ENCODE peak calls at places on chromosome 20, in eight cellular contexts. G is fibroblast of lung, T is GM23338, U is cardiac muscle cell, Z is brain microvascular endothelial cell, V is right lobe of liver, Y is HFFc6, W is GM13977. J is an unnamed sample.

GRCh38 chr20:35120012-35120701 is 27.0 kb downstream of the EDEM2 start:
- DNase-seq in Z (peak; percentile 96), U (peak; percentile 94), V (no peak), W (no peak), Y (peak; percentile 68), G (peak; percentile 61), T (no peak), J (no peak)

GRCh38 chr20:49394264-49394663 is 88.2 kb downstream of the KCNB1 start:
- DNase-seq in G (no peak), U (peak; percentile 15), Y (no peak), T (no peak), V (no peak), W (no peak), Z (peak; percentile 12), J (no peak)

GRCh38 chr20:36777152-36777551 is 3.6 kb upstream of the DSN1 start:
- DNase-seq in Y (no peak), U (no peak), G (no peak), V (no peak), Z (no peak), W (no peak), T (no peak), J (no peak)

GRCh38 chr20:1390552-1391403 is 2.1 kb downstream of the FKBP1A start:
- DNase-seq in U (no peak), G (no peak), V (no peak), W (no peak), Z (no peak), Y (no peak), T (no peak), J (no peak)

GRCh38 chr20:38893056-38893455 is 33.2 kb upstream of the FAM83D start:
- DNase-seq in W (peak; percentile 56), Y (no peak), T (no peak), V (no peak), Z (no peak), U (no peak), G (no peak), J (peak; percentile 54)

GRCh38 chr20:49343246-49343645 is 65.4 kb upstream of the ZNFX1 start:
- DNase-seq in V (no peak), U (no peak), Y (no peak), W (no peak), T (no peak), G (no peak), Z (no peak), J (no peak)

GRCh38 chr20:25543068-25543467 is 42.3 kb downstream of the NINL start:
- DNase-seq in G (peak; percentile 61), T (no peak), V (no peak), W (no peak), Z (peak; percentile 47), Y (peak; percentile 46), U (peak; percentile 56), J (no peak)

GRCh38 chr20:62782893-62783278 is 13.4 kb upstream of the MRGBP start:
- DNase-seq in G (no peak), V (peak; percentile 55), Z (no peak), T (no peak), U (peak; percentile 43), Y (no peak), W (no peak), J (no peak)

GRCh38 chr20:56439784-56440291 is 27.8 kb downstream of the CASS4 start:
- DNase-seq in Z (peak; percentile 96), G (peak; percentile 93), U (peak; percentile 99), W (no peak), T (no peak), V (no peak), Y (peak; percentile 98), J (no peak)

GRCh38 chr20:16573011-16573965 is at the start of gene KIF16B:
- DNase-seq in V (peak; percentile 95), U (peak; percentile 95), G (peak; percentile 86), Y (no peak), T (peak; percentile 93), Z (peak; percentile 79), W (peak; percentile 72), J (peak; percentile 88)
- TF ChIP-seq CTCF in V (no peak), U (peak; percentile 11), G (no peak), Y (no peak), T (peak; percentile 2), Z (no peak), W (no peak), J (no peak)

GRCh38 chr20:50903353-50904051 is 27.7 kb downstream of the ADNP start:
- DNase-seq in G (no peak), Y (no peak), Z (no peak), T (no peak), V (no peak), U (no peak), W (no peak), J (no peak)

GRCh38 chr20:50909413-50909812 is 21.8 kb downstream of the ADNP start:
- DNase-seq in U (no peak), G (no peak), Z (no peak), Y (no peak), V (no peak), T (no peak), W (no peak), J (no peak)

GRCh38 chr20:50901301-50901700 is 29.9 kb downstream of the ADNP start:
- DNase-seq in T (no peak), Z (no peak), G (no peak), Y (no peak), V (no peak), W (no peak), U (no peak), J (no peak)

GRCh38 chr20:50900261-50900660 is 31.0 kb downstream of the ADNP start:
- DNase-seq in G (no peak), V (no peak), Y (no peak), T (no peak), U (no peak), W (no peak), Z (no peak), J (no peak)

DNA sequence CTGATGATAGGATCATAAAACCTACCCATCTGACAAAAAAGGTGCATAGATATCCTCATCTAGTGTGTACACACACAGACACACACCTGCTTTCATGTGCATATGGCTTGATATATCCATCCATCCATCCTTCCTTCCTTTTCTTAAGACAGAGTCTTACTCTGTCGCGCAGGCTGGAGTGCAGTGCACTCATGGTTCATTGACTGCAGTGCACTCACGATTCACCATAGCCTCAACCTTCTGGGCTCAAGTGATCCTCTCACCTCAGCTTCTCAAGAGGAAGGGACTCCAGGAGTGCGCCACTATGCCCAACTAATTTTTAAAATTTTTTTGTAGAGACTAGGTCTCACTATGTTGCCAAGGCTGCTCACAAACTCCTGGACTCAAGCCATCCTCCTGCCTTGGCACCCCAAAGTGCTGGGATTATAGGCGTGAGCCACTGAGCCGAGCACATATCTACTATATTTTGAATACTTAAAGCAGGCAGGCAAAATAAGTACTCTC is 27.1 kb downstream of the ADNP start:
- DNase-seq in Z (no peak), Y (no peak), W (no peak), U (no peak), T (no peak), V (no peak), G (no peak), J (no peak)
- TF ChIP-seq CTCF in Z (no peak), Y (no peak), W (no peak), U (no peak), T (no peak), V (no peak), G (no peak), J (no peak)

DNA sequence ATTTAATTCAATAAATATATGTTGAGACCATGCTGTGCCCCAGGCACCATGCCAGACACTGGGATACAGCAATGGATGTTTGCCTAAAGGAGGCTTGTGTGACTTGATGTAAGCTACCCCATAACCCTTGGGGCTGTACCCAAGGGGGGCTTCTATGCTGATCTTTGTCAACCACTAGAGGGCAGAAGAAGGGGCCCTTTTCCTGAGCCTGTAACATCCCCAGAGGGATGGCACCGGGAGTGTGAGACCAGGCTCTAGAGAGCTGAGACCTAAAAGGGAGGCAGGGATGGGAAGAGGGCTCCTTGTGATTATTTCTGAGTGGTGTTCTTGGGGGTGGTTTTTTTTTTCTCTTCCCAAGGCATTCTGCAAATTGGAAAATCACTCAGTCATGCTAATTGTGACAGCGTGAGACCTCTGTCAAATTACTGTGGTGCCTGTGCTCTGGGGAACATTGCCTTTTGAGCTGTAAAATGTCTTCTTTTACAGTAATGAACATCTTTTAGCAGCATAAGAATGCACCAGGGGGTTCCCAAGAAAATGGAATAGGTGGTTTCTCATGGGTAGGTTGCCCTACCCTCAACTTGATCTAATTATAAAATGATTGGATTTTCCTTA is 138.8 kb upstream of the SLC24A3 start:
- DNase-seq in U (no peak), V (no peak), Y (no peak), W (no peak), T (peak; percentile 81), Z (no peak), G (no peak), J (no peak)
- TF ChIP-seq CTCF in U (no peak), V (no peak), Y (peak; percentile 23), W (peak; percentile 50), T (peak; percentile 86), Z (no peak), G (no peak), J (peak; percentile 13)

GRCh38 chr20:18430172-18430826 is 36.5 kb downstream of the DZANK1 start:
- DNase-seq in U (no peak), T (no peak), G (no peak), V (no peak), W (no peak), Y (no peak), Z (no peak), J (no peak)
- TF ChIP-seq CTCF in U (no peak), T (no peak), G (no peak), V (no peak), W (no peak), Y (no peak), Z (no peak), J (no peak)